ENCODE peak calls at places on chromosome 18, in nine cellular contexts. K is GM04504, W is LoVo, V is fibroblast of pulmonary artery, M is NCI-H1092, H is fibroblast of the aortic adventitia, R is mammary epithelial cell, E is sciatic nerve, O is iris pigment epithelial cell. P is an unnamed sample.

GRCh38 chr18:46676162-46676830 is 19.3 kb upstream of the LOXHD1 start:
- DNase-seq in K (no peak), W (no peak), V (no peak), M (no peak), H (no peak), R (no peak), E (no peak), O (peak), P (no peak)

GRCh38 chr18:21242141-21243040 is at the start of gene GREB1L:
- DNase-seq in K (peak), W (no peak), V (peak), M (peak), H (peak), R (peak), E (peak), O (peak), P (no peak)

GRCh38 chr18:7116832-7117389 is 686 bp downstream of the LAMA1 start:
- DNase-seq in K (no peak), W (no peak), V (no peak), M (no peak), H (no peak), R (peak), E (no peak), O (no peak), P (no peak)

GRCh38 chr18:13371689-13372404 is 153.3 kb downstream of the LDLRAD4 start:
- DNase-seq in K (no peak), W (no peak), V (no peak), M (no peak), H (no peak), R (no peak), E (no peak), O (no peak), P (no peak)

GRCh38 chr18:48902856-48903601 is 47.7 kb downstream of the SMAD7 start:
- DNase-seq in K (no peak), W (no peak), V (peak), M (no peak), H (peak), R (no peak), E (peak), O (peak), P (peak)

GRCh38 chr18:58781627-58782194 is 83.0 kb upstream of the ZNF532 start:
- DNase-seq in K (no peak), W (peak), V (peak), M (peak), H (peak), R (peak), E (peak), O (peak), P (peak)

GRCh38 chr18:71370095-71370494 is 1081.2 kb downstream of the SOCS6 start:
- DNase-seq in K (no peak), W (no peak), V (no peak), M (no peak), H (no peak), R (no peak), E (no peak), O (no peak), P (no peak)

GRCh38 chr18:21291106-21291505 is 49.1 kb downstream of the GREB1L start:
- DNase-seq in K (no peak), W (no peak), V (no peak), M (no peak), H (no peak), R (peak), E (no peak), O (no peak), P (no peak)

GRCh38 chr18:23798249-23798648 is 109.0 kb downstream of the LAMA3 start:
- DNase-seq in K (no peak), W (no peak), V (no peak), M (no peak), H (no peak), R (no peak), E (no peak), O (no peak), P (no peak)

GRCh38 chr18:47987456-47987735 is 56.9 kb upstream of the SMAD2 start:
- DNase-seq in K (no peak), W (no peak), V (no peak), M (no peak), H (no peak), R (no peak), E (no peak), O (no peak), P (no peak)

GRCh38 chr18:74252032-74252380 is 39.8 kb downstream of the CYB5A start:
- DNase-seq in K (no peak), W (no peak), V (peak), M (no peak), H (no peak), R (no peak), E (no peak), O (peak), P (no peak)

P was measured in sigmoid colon.